ENCODE peak calls at places on chromosomes 3 and 15, in five cellular contexts. F is progenitor cell of endocrine pancreas, S is T-helper 17 cell, Z is GM04503, I is PC-3. E is an unnamed sample.

GRCh38 chr3:15041950-15042349 is 23.2 kb downstream of the MRPS25 start:
- DNase-seq in F (no peak), S (no peak), Z (no peak), I (no peak), E (no peak)

GRCh38 chr15:28123408-28124023 is 24.4 kb upstream of the OCA2 start:
- DNase-seq in F (peak; percentile 71), S (peak; percentile 21), Z (peak; percentile 28), I (peak; percentile 85), E (peak; percentile 74)

GRCh38 chr15:80533934-80534333 is 129.8 kb downstream of the ARNT2 start:
- DNase-seq in F (no peak), S (no peak), Z (no peak), I (no peak), E (no peak)

GRCh38 chr3:39577541-39577940 is 110.1 kb downstream of the MOBP start:
- DNase-seq in F (no peak), S (no peak), Z (no peak), I (no peak), E (no peak)

GRCh38 chr15:36863551-36863950 is 236.8 kb downstream of the MEIS2 start:
- DNase-seq in F (no peak), S (no peak), Z (no peak), I (no peak), E (no peak)

GRCh38 chr3:23438657-23439056 is 235.5 kb downstream of the UBE2E2 start:
- DNase-seq in F (no peak), S (no peak), Z (no peak), I (no peak), E (no peak)

GRCh38 chr15:65399001-65399706 is 21.4 kb upstream of the IGDCC3 start:
- DNase-seq in F (no peak), S (no peak), Z (no peak), I (no peak), E (no peak)

GRCh38 chr15:48654799-48655198 is 9.3 kb upstream of the FBN1 start:
- DNase-seq in F (no peak), S (no peak), Z (no peak), I (no peak), E (no peak)

GRCh38 chr3:125594581-125595011 is 701 bp downstream of the OSBPL11 start:
- DNase-seq in F (no peak), S (no peak), Z (no peak), I (no peak), E (no peak)

GRCh38 chr15:39578851-39579486 is 1.9 kb upstream of the THBS1 start:
- DNase-seq in F (no peak), S (no peak), Z (no peak), I (no peak), E (no peak)

GRCh38 chr3:4290272-4290893 is 12.8 kb upstream of the SETMAR start:
- DNase-seq in F (peak; percentile 27), S (peak; percentile 13), Z (no peak), I (peak; percentile 74), E (no peak)

GRCh38 chr3:144912968-144913367 is 941.3 kb downstream of the DIPK2A start:
- DNase-seq in F (no peak), S (no peak), Z (no peak), I (no peak), E (no peak)

GRCh38 chr3:152474585-152474984 is 205.9 kb downstream of the MBNL1 start:
- DNase-seq in F (no peak), S (no peak), Z (peak; percentile 41), I (peak; percentile 74), E (peak; percentile 6)

E was measured in HuH-7.5.